ENCODE peak calls at places on chromosomes 11 and 22, in ten cellular contexts. V, J, L, H, U, B, N, Y, A and G are unnamed samples. For H3K36me3 and H3K4me1, the result is how much of the 10 kb centered on the place peaks cover.

GRCh38 chr11:86594746-86595145 is 77.7 kb downstream of the ME3 start:
- DNase-seq in V (no peak), J (no peak), L (no peak), H (no peak), U (no peak), B (no peak), N (no peak), Y (no peak), A (no peak), G (no peak)

GRCh38 chr11:119120639-119121007 is 757 bp upstream of the HINFP start:
- DNase-seq in V (no peak), J (no peak), L (no peak), H (no peak), U (no peak), B (no peak), N (no peak), Y (no peak), A (no peak), G (no peak)

GRCh38 chr22:20448630-20449029 is 11.0 kb upstream of the SCARF2 start:
- DNase-seq in V (no peak), J (no peak), L (no peak), H (no peak), U (no peak), B (no peak), N (no peak), Y (no peak), A (no peak), G (no peak)

GRCh38 chr11:11611381-11611780 is 10.4 kb downstream of the GALNT18 start:
- DNase-seq in V (no peak), J (no peak), L (no peak), H (no peak), U (no peak), B (no peak), N (no peak), Y (no peak), A (no peak), G (no peak)

GRCh38 chr11:7638710-7639642 is 34.3 kb downstream of the CYB5R2 start:
- DNase-seq in V (no peak), J (peak), L (no peak), H (no peak), U (peak), B (no peak), N (peak), Y (no peak), A (no peak), G (no peak)

GRCh38 chr22:45242778-45243191 is 2.1 kb upstream of the KIAA0930 start:
- DNase-seq in V (no peak), J (peak), L (peak), H (no peak), U (no peak), B (no peak), N (no peak), Y (peak), A (peak), G (no peak)

GRCh38 chr22:40806711-40807110 is 12.4 kb downstream of the SLC25A17 start:
- DNase-seq in V (no peak), J (no peak), L (no peak), H (no peak), U (no peak), B (no peak), N (no peak), Y (no peak), A (no peak), G (no peak)

GRCh38 chr22:27655582-27656185 is 145.9 kb downstream of the MN1 start:
- DNase-seq in V (no peak), J (no peak), L (no peak), H (no peak), U (no peak), B (no peak), N (no peak), Y (no peak), A (no peak), G (no peak)

GRCh38 chr22:43707650-43708049 is 104.5 kb downstream of the EFCAB6 start:
- DNase-seq in V (no peak), J (no peak), L (no peak), H (no peak), U (no peak), B (no peak), N (no peak), Y (no peak), A (no peak), G (no peak)

GRCh38 chr11:133052537-133052936 is 479.8 kb downstream of the OPCML start:
- DNase-seq in V (no peak), J (no peak), L (no peak), H (no peak), U (no peak), B (no peak), N (no peak), Y (no peak), A (no peak), G (no peak)

GRCh38 chr11:122720482-122720881 is 65.0 kb downstream of the UBASH3B start:
- DNase-seq in V (no peak), J (no peak), L (no peak), H (no peak), U (no peak), B (no peak), N (peak), Y (no peak), A (no peak), G (no peak)

GRCh38 chr11:68542617-68543016 is 82.1 kb downstream of the PPP6R3 start:
- DNase-seq in V (no peak), J (no peak), L (no peak), H (no peak), U (no peak), B (no peak), N (peak), Y (no peak), A (no peak), G (no peak)

GRCh38 chr22:20141186-20142077 is 9.4 kb downstream of the CCDC188 start:
- DNase-seq in V (no peak), J (no peak), L (no peak), H (no peak), U (no peak), B (no peak), N (no peak), Y (no peak), A (no peak), G (no peak)

GRCh38 chr11:67268036-67268683 is 1.9 kb downstream of the GRK2 start:
- DNase-seq in V (no peak), J (no peak), L (no peak), H (no peak), U (no peak), B (no peak), N (peak), Y (peak), A (no peak), G (no peak)

GRCh38 chr11:107669156-107669740 is 42.6 kb downstream of the SLN start:
- DNase-seq in V (no peak), J (no peak), L (no peak), H (no peak), U (no peak), B (no peak), N (no peak), Y (no peak), A (no peak), G (no peak)

GRCh38 chr11:70522613-70523311 is 124.4 kb downstream of the CTTN start:
- DNase-seq in V (no peak), J (peak), L (no peak), H (no peak), U (no peak), B (no peak), N (no peak), Y (peak), A (no peak), G (peak)

GRCh38 chr22:47059701-47060161 is 297.3 kb downstream of the TBC1D22A start:
- DNase-seq in V (no peak), J (no peak), L (no peak), H (no peak), U (no peak), B (no peak), N (peak), Y (no peak), A (no peak), G (no peak)

GRCh38 chr11:13135385-13136271 is 126.5 kb downstream of the RASSF10 start:
- DNase-seq in V (no peak), J (no peak), L (peak), H (no peak), U (no peak), B (no peak), N (no peak), Y (no peak), A (peak), G (no peak)

GRCh38 chr22:43001271-43002197 is 13.4 kb downstream of the PACSIN2 start:
- DNase-seq in V (no peak), J (no peak), L (no peak), H (no peak), U (no peak), B (no peak), N (peak), Y (no peak), A (peak), G (peak)

GRCh38 chr22:23200896-23201295 is 20.6 kb downstream of the BCR start:
- DNase-seq in V (no peak), J (peak), L (no peak), H (no peak), U (no peak), B (no peak), N (no peak), Y (no peak), A (no peak), G (no peak)

GRCh38 chr11:74702383-74703007 is 28.7 kb downstream of the CHRDL2 start:
- DNase-seq in V (no peak), J (peak), L (peak), H (peak), U (peak), B (peak), N (peak), Y (peak), A (peak), G (no peak)

GRCh38 chr11:61963282-61964057 is 4.0 kb downstream of the FTH1 start:
- DNase-seq in V (peak), J (no peak), L (peak), H (peak), U (peak), B (no peak), N (peak), Y (peak), A (no peak), G (no peak)

GRCh38 chr11:101866619-101867491 is 48.0 kb upstream of the CEP126 start:
- DNase-seq in V (no peak), J (no peak), L (no peak), H (no peak), U (no peak), B (no peak), N (no peak), Y (no peak), A (peak), G (no peak)

GRCh38 chr22:35218079-35218478 is 39.2 kb upstream of the HMGXB4 start:
- DNase-seq in V (no peak), J (no peak), L (no peak), H (no peak), U (no peak), B (no peak), N (no peak), Y (no peak), A (no peak), G (no peak)

GRCh38 chr22:45317551-45318167 is 7.9 kb downstream of the FAM118A start:
- DNase-seq in V (no peak), J (peak), L (no peak), H (peak), U (peak), B (no peak), N (peak), Y (peak), A (no peak), G (no peak)

GRCh38 chr11:125376117-125376516 is 119.9 kb downstream of the FEZ1 start:
- DNase-seq in V (no peak), J (peak), L (peak), H (peak), U (no peak), B (no peak), N (peak), Y (no peak), A (no peak), G (no peak)

GRCh38 chr22:33971561-33971961 is 51.3 kb upstream of the LARGE1 start:
- DNase-seq in V (no peak), J (no peak), L (no peak), H (no peak), U (peak), B (no peak), N (no peak), Y (no peak), A (peak), G (no peak)

GRCh38 chr11:3216027-3216525 is 2.5 kb downstream of the MRGPRG start:
- DNase-seq in V (no peak), J (no peak), L (no peak), H (no peak), U (no peak), B (no peak), N (no peak), Y (peak), A (no peak), G (no peak)

GRCh38 chr11:101127699-101128570 is 1.7 kb downstream of the PGR start:
- DNase-seq in V (peak), J (peak), L (peak), H (peak), U (peak), B (peak), N (peak), Y (peak), A (no peak), G (peak)

GRCh38 chr11:13073119-13073981 is 64.2 kb downstream of the RASSF10 start:
- DNase-seq in V (no peak), J (no peak), L (no peak), H (no peak), U (no peak), B (no peak), N (no peak), Y (no peak), A (peak), G (no peak)

GRCh38 chr22:35746248-35746647 is 28.6 kb downstream of the APOL5 start:
- DNase-seq in V (no peak), J (no peak), L (no peak), H (no peak), U (no peak), B (no peak), N (no peak), Y (no peak), A (no peak), G (no peak)

GRCh38 chr11:76656571-76657081 is 13.9 kb downstream of the LRRC32 start:
- DNase-seq in V (peak), J (peak), L (no peak), H (peak), U (no peak), B (no peak), N (peak), Y (no peak), A (no peak), G (no peak)

GRCh38 chr22:17403906-17404305 is 34.6 kb downstream of the CECR2 start:
- DNase-seq in V (no peak), J (no peak), L (no peak), H (no peak), U (no peak), B (no peak), N (no peak), Y (no peak), A (no peak), G (no peak)

GRCh38 chr11:108289699-108290098 is 66.8 kb downstream of the ATM start:
- DNase-seq in V (no peak), J (no peak), L (no peak), H (no peak), U (no peak), B (no peak), N (no peak), Y (no peak), A (no peak), G (no peak)

GRCh38 chr11:118921929-118922744 is 3.6 kb downstream of the BCL9L start:
- DNase-seq in V (no peak), J (peak), L (no peak), H (peak), U (no peak), B (no peak), N (peak), Y (peak), A (peak), G (peak)

GRCh38 chr11:46026616-46027293 is 94.5 kb downstream of the PHF21A start:
- DNase-seq in V (no peak), J (no peak), L (no peak), H (no peak), U (no peak), B (no peak), N (no peak), Y (no peak), A (no peak), G (no peak)

GRCh38 chr11:65644837-65645236 is 6.9 kb downstream of the SIPA1 start:
- DNase-seq in V (no peak), J (no peak), L (no peak), H (no peak), U (no peak), B (no peak), N (no peak), Y (no peak), A (no peak), G (no peak)
- H3K36me3 ChIP-seq in V (under half), J (half or more), L (half or more), H (under half), U (under half), B (under half), N (under half), Y (under half), A (under half), G (half or more)

GRCh38 chr11:17686185-17686980 is 33.0 kb upstream of the MYOD1 start:
- DNase-seq in V (no peak), J (no peak), L (no peak), H (no peak), U (no peak), B (no peak), N (no peak), Y (no peak), A (no peak), G (peak)

GRCh38 chr11:17687946-17688670 is 31.3 kb upstream of the MYOD1 start:
- DNase-seq in V (no peak), J (no peak), L (no peak), H (no peak), U (no peak), B (no peak), N (no peak), Y (no peak), A (no peak), G (no peak)

GRCh38 chr11:17682848-17683247 is 36.5 kb upstream of the MYOD1 start:
- DNase-seq in V (no peak), J (no peak), L (no peak), H (no peak), U (no peak), B (no peak), N (no peak), Y (no peak), A (no peak), G (no peak)

GRCh38 chr11:17683378-17684161 is 35.8 kb upstream of the MYOD1 start:
- DNase-seq in V (no peak), J (no peak), L (no peak), H (no peak), U (no peak), B (no peak), N (no peak), Y (no peak), A (peak), G (no peak)

GRCh38 chr11:17684550-17684949 is 34.8 kb upstream of the MYOD1 start:
- DNase-seq in V (no peak), J (no peak), L (peak), H (no peak), U (no peak), B (no peak), N (no peak), Y (no peak), A (no peak), G (no peak)
- H3K4me1 ChIP-seq in V (under half), J (under half), L (under half), H (under half), U (under half), B (under half), N (under half), Y (under half), A (under half), G (under half)

DNA sequence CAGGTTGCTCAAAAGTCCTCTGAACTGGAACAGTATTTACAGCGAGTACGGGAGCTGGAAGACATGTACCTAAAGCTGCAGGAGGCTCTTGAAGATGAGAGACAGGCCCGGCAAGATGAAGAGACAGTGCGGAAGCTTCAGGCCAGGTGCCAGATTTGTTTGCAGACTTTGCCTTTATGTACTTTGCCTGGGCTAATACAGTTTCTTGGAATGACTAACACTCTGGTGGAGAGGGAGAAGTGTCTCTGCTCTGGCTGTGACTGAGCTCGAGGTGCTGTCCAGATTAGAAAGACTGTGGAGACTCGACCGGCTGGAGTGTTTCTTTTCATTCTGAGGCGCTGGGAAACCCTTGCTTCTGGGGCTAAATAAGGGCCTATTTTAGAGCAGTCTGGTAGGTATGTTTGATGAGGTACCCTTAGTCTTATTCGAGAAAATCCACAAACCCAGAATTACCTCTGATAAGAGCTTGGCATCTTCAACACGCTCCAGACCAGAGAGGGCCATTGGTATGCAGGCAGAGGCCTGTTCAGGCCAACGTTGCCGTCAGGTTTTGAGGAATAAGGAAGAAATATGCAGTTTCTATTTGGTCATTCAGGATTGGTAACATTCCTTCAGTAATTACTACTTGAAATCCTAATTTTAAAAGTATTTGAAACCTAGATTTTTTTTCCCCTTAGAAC is 76.5 kb downstream of the SWAP70 start:
- DNase-seq in V (no peak), J (no peak), L (no peak), H (no peak), U (no peak), B (no peak), N (no peak), Y (peak), A (no peak), G (peak)
- TF ChIP-seq EP300 in V (no peak), J (no peak), L (no peak), H (no peak), U (no peak), B (no peak), N (no peak), Y (no peak), A (no peak), G (no peak)

GRCh38 chr22:49884075-49884474 is 30.4 kb downstream of the ZBED4 start:
- DNase-seq in V (no peak), J (no peak), L (no peak), H (no peak), U (no peak), B (no peak), N (no peak), Y (no peak), A (no peak), G (no peak)
- H3K36me3 ChIP-seq in V (half or more), J (half or more), L (half or more), H (under half), U (under half), B (under half), N (under half), Y (under half), A (half or more), G (under half)

DNA sequence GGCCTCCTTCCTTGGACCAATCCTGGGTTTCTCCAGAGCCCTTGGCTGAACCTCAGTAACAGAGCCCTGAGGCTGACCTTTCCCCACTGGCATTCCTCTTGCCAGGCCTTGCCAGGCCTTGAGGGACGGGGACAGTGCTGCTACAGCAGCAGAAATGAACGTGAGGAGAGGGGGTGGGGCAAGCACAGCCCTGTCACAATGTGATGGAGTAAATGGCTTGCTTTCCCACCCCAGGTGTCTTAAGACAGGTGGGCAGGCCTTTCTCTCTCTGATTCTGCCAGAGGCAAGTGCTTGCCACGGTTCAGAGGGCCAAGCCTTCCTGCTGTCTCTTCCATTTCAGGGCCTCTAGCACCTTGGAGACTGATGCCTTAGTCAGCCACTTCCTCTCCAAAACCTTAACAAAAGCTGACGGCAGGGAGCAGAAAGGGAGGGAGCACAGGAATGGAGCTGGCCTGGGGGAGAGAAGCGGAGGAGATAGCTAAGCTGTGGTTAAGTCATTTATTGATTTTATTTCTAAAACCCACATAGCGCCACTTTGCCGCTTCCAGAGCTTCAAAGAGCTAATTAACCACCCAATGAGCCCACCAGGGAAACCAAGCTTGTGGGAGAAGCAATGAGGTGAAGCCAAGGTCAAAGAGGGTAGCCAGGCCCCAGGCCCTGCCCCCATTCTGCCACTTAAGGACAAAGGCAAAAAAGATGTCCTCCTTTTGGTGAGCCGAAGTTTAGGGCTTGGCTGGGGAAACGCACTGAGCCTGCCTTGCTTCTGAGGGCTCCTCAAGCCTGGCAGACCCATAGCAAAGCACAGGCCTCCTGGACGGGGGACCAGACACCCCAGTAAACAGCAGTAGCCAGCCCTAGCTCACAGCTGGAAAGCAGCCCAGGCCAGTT is 3.4 kb upstream of the PYGM start:
- DNase-seq in V (no peak), J (peak), L (no peak), H (no peak), U (no peak), B (no peak), N (peak), Y (no peak), A (no peak), G (no peak)
- H3K4me1 ChIP-seq in V (under half), J (half or more), L (under half), H (under half), U (half or more), B (under half), N (half or more), Y (half or more), A (under half), G (under half)